ENCODE peak calls at places on chromosomes 3 and 15, in eight cellular contexts. Y, X, Z, I, L, K, N and Q are unnamed samples.

GRCh38 chr3:158539414-158540014 is 31.5 kb upstream of the MLF1 start:
- DNase-seq in Z (no peak), K (peak; percentile 61), X (peak; percentile 30), N (peak; percentile 65), I (peak; percentile 3), L (peak; percentile 54), Y (no peak), Q (peak; percentile 36)

GRCh38 chr3:41327718-41328117 is 128.4 kb downstream of the CTNNB1 start:
- DNase-seq in I (peak; percentile 4), X (no peak), N (peak; percentile 28), K (peak; percentile 40), L (no peak), Z (no peak), Y (no peak), Q (no peak)

GRCh38 chr15:75644376-75644775 is 3.3 kb upstream of the SNX33 start:
- DNase-seq in I (no peak), K (peak; percentile 62), Y (no peak), N (peak; percentile 59), X (no peak), L (no peak), Z (no peak), Q (no peak)

GRCh38 chr3:36792342-36792741 is 28.0 kb upstream of the DCLK3 start:
- DNase-seq in Y (no peak), Z (no peak), K (peak; percentile 47), X (no peak), N (peak; percentile 44), I (no peak), L (peak; percentile 18), Q (no peak)

GRCh38 chr15:60026555-60026954 is 22.4 kb downstream of the FOXB1 start:
- DNase-seq in Y (no peak), L (no peak), Z (no peak), I (no peak), K (no peak), X (no peak), N (peak; percentile 6), Q (no peak)

GRCh38 chr3:57354768-57355167 is 62.3 kb upstream of the ASB14 start:
- DNase-seq in N (no peak), I (no peak), X (no peak), Y (no peak), K (no peak), Z (no peak), L (no peak), Q (no peak)

GRCh38 chr15:78811124-78811824 is at the start of gene ADAMTS7:
- DNase-seq in I (peak; percentile 52), L (peak; percentile 83), X (peak; percentile 48), Y (peak; percentile 14), K (peak; percentile 85), Z (peak; percentile 91), N (peak; percentile 84), Q (peak; percentile 10)

GRCh38 chr3:102466001-102466400 is 31.2 kb downstream of the ZPLD1 start:
- DNase-seq in Y (no peak), N (no peak), X (no peak), L (no peak), K (no peak), Z (no peak), I (no peak), Q (no peak)

GRCh38 chr3:11560746-11561145 is 83.0 kb downstream of the VGLL4 start:
- DNase-seq in I (no peak), L (no peak), N (peak; percentile 58), X (no peak), Z (no peak), K (no peak), Y (no peak), Q (no peak)

GRCh38 chr3:129106320-129106719 is 15.3 kb downstream of the RAB43 start:
- DNase-seq in N (no peak), Y (no peak), L (no peak), I (no peak), Z (peak; percentile 46), X (no peak), K (no peak), Q (no peak)

GRCh38 chr15:44735482-44736260 is 657 bp upstream of the TRIM69 start:
- DNase-seq in X (no peak), I (no peak), L (peak; percentile 63), Y (no peak), N (peak; percentile 24), Z (peak; percentile 47), K (peak; percentile 24), Q (no peak)

GRCh38 chr15:37102315-37103021 is 2.1 kb upstream of the MEIS2 start:
- DNase-seq in N (peak; percentile 47), X (no peak), Y (no peak), I (no peak), Z (peak; percentile 43), L (no peak), K (peak; percentile 51), Q (no peak)

GRCh38 chr15:85489773-85490493 is 109.5 kb downstream of the AKAP13 start:
- DNase-seq in Z (no peak), N (no peak), X (no peak), L (no peak), K (no peak), Y (no peak), I (no peak), Q (no peak)

GRCh38 chr3:1591327-1592028 is 498.7 kb downstream of the CNTN6 start:
- DNase-seq in N (no peak), Y (no peak), X (no peak), L (no peak), K (no peak), I (no peak), Z (no peak), Q (no peak)

GRCh38 chr3:101262393-101263240 is 57.8 kb downstream of the IMPG2 start:
- DNase-seq in I (no peak), Z (no peak), L (no peak), X (no peak), N (no peak), Y (no peak), K (no peak), Q (no peak)

GRCh38 chr3:195238626-195239118 is 32.3 kb downstream of the XXYLT1 start:
- DNase-seq in L (no peak), X (no peak), K (peak; percentile 33), Z (no peak), N (peak; percentile 77), I (no peak), Y (no peak), Q (peak; percentile 72)

GRCh38 chr15:66608159-66608558 is 42.4 kb upstream of the LCTL start:
- DNase-seq in I (no peak), K (no peak), L (no peak), Y (no peak), Z (no peak), X (no peak), N (no peak), Q (no peak)

GRCh38 chr3:127373701-127374625 is 86.1 kb upstream of the PRR20G start:
- DNase-seq in Y (no peak), I (no peak), L (peak; percentile 24), K (peak; percentile 16), Z (no peak), X (no peak), N (peak; percentile 8), Q (no peak)

GRCh38 chr15:78651007-78651406 is 10.0 kb upstream of the CHRNB4 start:
- DNase-seq in X (no peak), K (no peak), N (no peak), L (no peak), I (no peak), Z (no peak), Y (no peak), Q (no peak)

GRCh38 chr3:189833996-189834395 is 202.8 kb downstream of the TP63 start:
- DNase-seq in Z (no peak), K (no peak), Y (no peak), X (no peak), N (no peak), I (no peak), L (no peak), Q (no peak)

GRCh38 chr3:37941608-37942540 is 48.7 kb upstream of the VILL start:
- DNase-seq in Z (no peak), L (no peak), X (no peak), K (no peak), N (no peak), Y (no peak), I (no peak), Q (no peak)